ENCODE peak calls at places on chromosomes 6 and 20, in six cellular contexts. A is stimulated activated CD4-positive, alpha-beta T cell treated with anti-CD3 and anti-CD28 coated beads, Interleukin-4, amount 100 ng/mL, for 24 hours; Y is GM04503; W is NCI-H1694; C is cardiac muscle cell; J is glomerular endothelial cell. B is an unnamed sample.

GRCh38 chr6:96923871-96924493 is 546 bp upstream of the KLHL32 start:
- DNase-seq in A (no peak), C (peak; percentile 0), W (no peak), Y (no peak), J (no peak), B (no peak)

GRCh38 chr20:53742685-53743081 is 149.0 kb upstream of the ZNF217 start:
- DNase-seq in C (no peak), Y (no peak), A (no peak), J (no peak), W (no peak), B (no peak)

GRCh38 chr20:56628015-56628872 is 862 bp upstream of the TFAP2C start:
- DNase-seq in C (peak; percentile 51), J (no peak), A (no peak), W (no peak), Y (no peak), B (no peak)

GRCh38 chr6:169172946-169173345 is 80.7 kb downstream of the THBS2 start:
- DNase-seq in W (no peak), C (no peak), J (no peak), A (no peak), Y (no peak), B (no peak)

GRCh38 chr6:26335631-26336323 is 29.2 kb upstream of the BTN3A2 start:
- DNase-seq in Y (no peak), A (no peak), W (no peak), C (no peak), J (no peak), B (no peak)

GRCh38 chr20:50304501-50304856 is 113.8 kb downstream of the CEBPB start:
- DNase-seq in J (no peak), C (no peak), A (no peak), Y (peak; percentile 68), W (no peak), B (no peak)

GRCh38 chr20:44382641-44383040 is 27.1 kb downstream of the HNF4A start:
- DNase-seq in C (no peak), A (no peak), W (no peak), J (no peak), Y (no peak), B (no peak)

GRCh38 chr6:53937461-53937860 is 142.7 kb downstream of the LRRC1 start:
- DNase-seq in C (no peak), W (no peak), Y (no peak), A (no peak), J (no peak), B (no peak)